ENCODE peak calls at places on chromosomes 5 and 9, in six cellular contexts. C is Panc1; R is PC-9; N is neural crest cell; P is brain microvascular endothelial cell; I is CD4-positive, alpha-beta T cell. B is an unnamed sample.

GRCh38 chr5:31531543-31531887 is 378 bp downstream of the DROSHA start:
- DNase-seq in I (no peak), P (peak), C (no peak), N (peak), R (no peak), B (peak)

GRCh38 chr9:35733109-35733541 is 659 bp downstream of the CREB3 start:
- DNase-seq in C (no peak), N (no peak), I (no peak), P (peak), R (peak), B (no peak)

GRCh38 chr5:139061856-139062255 is 136.3 kb downstream of the SIL1 start:
- DNase-seq in P (peak), I (no peak), N (peak), R (no peak), C (no peak), B (no peak)

GRCh38 chr5:35470866-35471265 is 146.8 kb upstream of the SPEF2 start:
- DNase-seq in R (no peak), P (peak), N (no peak), C (no peak), I (no peak), B (no peak)

GRCh38 chr9:135215571-135216161 is 128.2 kb downstream of the OLFM1 start:
- DNase-seq in I (no peak), R (no peak), P (no peak), N (no peak), C (no peak), B (no peak)

GRCh38 chr5:92850886-92851285 is 730.1 kb downstream of the NR2F1-AS1 start:
- DNase-seq in C (no peak), R (no peak), P (no peak), N (no peak), I (no peak), B (no peak)

GRCh38 chr9:130897848-130898551 is 1.4 kb upstream of the QRFP start:
- DNase-seq in I (no peak), N (no peak), R (no peak), P (no peak), C (no peak), B (peak)

GRCh38 chr5:151181818-151182217 is 24.2 kb upstream of the ANXA6 start:
- DNase-seq in N (no peak), I (no peak), P (no peak), R (no peak), C (no peak), B (peak)

GRCh38 chr5:6597557-6597956 is 35.3 kb downstream of the NSUN2 start:
- DNase-seq in C (no peak), N (no peak), I (no peak), P (no peak), R (no peak), B (no peak)

GRCh38 chr5:52564594-52564993 is 223.1 kb upstream of the ITGA1 start:
- DNase-seq in C (no peak), N (no peak), P (no peak), I (no peak), R (no peak), B (no peak)

GRCh38 chr5:81360640-81361039 is 33.3 kb downstream of the ACOT12 start:
- DNase-seq in N (no peak), P (no peak), C (no peak), R (no peak), I (no peak), B (no peak)

GRCh38 chr5:102863764-102864560 is 108.9 kb downstream of the PAM start:
- DNase-seq in P (no peak), R (no peak), C (no peak), I (no peak), N (no peak), B (no peak)

GRCh38 chr5:66406761-66407289 is 189.4 kb upstream of the MAST4 start:
- DNase-seq in R (no peak), N (no peak), P (no peak), I (no peak), C (no peak), B (no peak)
- TF ChIP-seq CTCF in R (no peak), N (no peak), P (no peak), I (no peak), C (no peak), B (no peak)

DNA sequence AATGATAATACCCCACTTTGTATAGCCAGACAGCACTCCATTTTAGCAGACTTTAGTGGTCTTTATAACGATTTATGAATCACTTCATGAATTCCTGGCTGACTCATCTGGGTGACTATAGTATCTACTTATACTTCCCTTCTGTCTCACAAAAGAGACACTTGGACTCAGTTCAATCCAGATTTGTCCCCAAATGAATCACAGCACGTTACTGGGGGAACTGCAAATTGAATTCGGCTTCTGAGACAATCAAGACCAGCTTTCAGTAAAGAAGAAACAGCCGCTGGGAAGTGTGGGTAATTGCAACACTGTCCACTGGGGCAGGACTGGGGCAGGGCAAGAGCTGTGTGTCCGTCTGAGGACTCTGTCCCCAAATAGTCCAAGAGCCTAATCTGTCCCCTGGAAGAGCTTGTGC is 337.3 kb upstream of the RFX3 start:
- DNase-seq in P (peak), C (no peak), R (peak), I (no peak), N (no peak), B (no peak)
- TF ChIP-seq CTCF in P (peak), C (no peak), R (no peak), I (no peak), N (no peak), B (no peak)

DNA sequence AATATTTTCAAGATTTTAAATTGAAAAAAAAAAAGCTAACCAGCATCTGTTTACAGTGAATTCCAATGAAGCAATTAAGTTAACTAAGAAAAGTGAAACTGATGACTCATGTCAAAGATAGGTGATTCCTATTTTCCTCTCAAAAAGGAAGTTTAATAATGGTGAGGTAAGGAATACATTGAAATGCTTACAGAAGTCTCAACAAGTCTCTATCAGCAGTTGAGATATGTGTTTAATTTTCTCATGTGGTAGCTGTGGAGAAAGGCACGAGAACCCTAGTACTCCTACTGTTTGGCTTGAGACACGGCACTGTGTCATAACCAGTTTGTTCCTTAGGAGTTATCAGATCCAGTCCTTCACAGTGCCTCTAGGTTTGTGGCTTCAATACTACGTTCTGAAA is 114.5 kb downstream of the SLC25A46 start:
- DNase-seq in N (no peak), I (no peak), C (no peak), P (peak), R (no peak), B (no peak)
- TF ChIP-seq CTCF in N (no peak), I (no peak), C (no peak), P (no peak), R (no peak), B (no peak)

GRCh38 chr5:145941677-145942130 is 5.3 kb downstream of the SH3RF2 start:
- DNase-seq in C (no peak), I (no peak), R (no peak), P (no peak), N (no peak), B (no peak)
- TF ChIP-seq CTCF in C (no peak), I (no peak), R (no peak), P (no peak), N (no peak), B (no peak)

GRCh38 chr5:98771389-98772109 is 1.9 kb upstream of the RGMB start:
- DNase-seq in C (peak), I (no peak), N (peak), P (peak), R (peak), B (peak)
- TF ChIP-seq CTCF in C (peak), I (peak), N (peak), P (peak), R (peak), B (peak)

DNA sequence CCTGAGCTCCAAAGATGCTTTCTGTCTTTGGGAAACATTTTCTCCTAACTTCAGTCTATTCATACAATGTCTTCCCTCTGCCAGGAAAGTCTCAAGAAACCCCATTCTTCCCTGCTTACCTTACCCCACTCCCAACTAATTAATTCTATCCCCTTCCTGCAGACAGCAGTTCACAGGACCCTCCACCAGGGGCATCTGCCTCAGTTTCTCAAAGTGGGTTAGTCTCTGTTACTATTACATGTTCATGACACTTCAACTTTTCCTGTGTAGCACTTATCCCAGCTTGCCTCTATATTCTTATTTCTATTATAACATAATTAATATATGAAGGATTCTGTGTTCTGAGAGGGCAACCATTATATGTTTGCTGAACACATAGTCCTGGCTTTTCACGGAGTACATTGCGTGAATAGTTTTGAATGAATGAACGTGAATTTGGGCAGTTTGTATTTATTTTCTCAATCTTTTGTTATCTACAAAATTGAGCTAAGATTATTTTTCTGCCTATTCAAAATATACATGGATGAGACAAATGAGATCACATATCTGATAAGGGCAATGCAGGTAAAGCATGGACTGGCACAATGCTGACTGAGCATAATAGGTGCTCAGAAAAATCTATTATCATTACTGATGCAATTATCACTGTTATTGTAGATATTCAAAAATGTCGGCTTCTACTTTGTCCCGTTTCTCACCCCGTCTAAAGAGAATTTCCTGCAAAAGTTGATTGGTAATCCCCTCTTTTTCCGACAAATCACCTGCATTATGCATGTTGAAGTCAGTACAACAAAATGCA is 341.1 kb downstream of the BRINP1 start:
- DNase-seq in C (no peak), I (no peak), R (no peak), P (no peak), N (no peak), B (no peak)
- TF ChIP-seq CTCF in C (no peak), I (no peak), R (no peak), P (peak), N (no peak), B (peak)

GRCh38 chr9:20478780-20479179 is 143.5 kb downstream of the MLLT3 start:
- DNase-seq in C (no peak), P (no peak), N (no peak), R (no peak), I (no peak), B (no peak)
- TF ChIP-seq CTCF in C (no peak), P (no peak), N (no peak), R (no peak), I (no peak), B (no peak)

DNA sequence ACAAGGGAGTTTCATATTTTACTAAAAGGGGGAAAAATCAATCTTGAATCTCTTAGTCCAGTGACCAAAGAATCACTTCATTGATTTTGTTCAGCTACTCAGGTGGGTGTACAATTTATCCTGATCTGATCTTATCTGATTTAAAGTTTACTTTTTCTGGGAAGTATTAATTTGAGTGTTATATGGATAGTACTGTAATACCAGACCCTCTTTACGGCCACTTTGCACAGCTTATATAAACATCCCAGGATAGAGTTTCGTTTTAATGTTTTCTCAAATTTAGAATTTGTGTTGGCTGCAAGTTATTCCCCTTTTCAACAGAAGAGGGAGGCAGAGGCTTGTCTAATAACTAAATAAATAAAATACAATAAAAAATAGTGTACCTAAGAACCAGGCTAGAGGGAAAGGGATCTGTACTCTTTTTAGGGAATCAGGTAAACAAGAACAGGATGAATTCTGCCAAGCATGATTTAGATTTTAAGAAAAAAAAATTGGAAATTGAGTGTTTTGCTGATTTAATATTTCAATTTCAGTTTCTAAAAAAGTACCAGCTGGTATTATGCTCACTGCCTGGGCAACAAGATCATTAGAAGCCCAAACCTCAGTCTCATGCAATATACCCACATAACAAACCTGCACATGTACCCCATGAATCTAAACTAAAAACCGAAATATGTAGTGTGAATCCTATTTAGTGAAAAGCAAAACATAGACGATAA is 69.2 kb downstream of the PSAT1 start:
- DNase-seq in R (no peak), N (no peak), I (no peak), C (no peak), P (no peak), B (no peak)
- TF ChIP-seq CTCF in R (peak), N (peak), I (peak), C (peak), P (peak), B (peak)

B was measured in glutamatergic neuron.